ENCODE peak calls at places on chromosomes 11 and 22, in nine cellular contexts. Q is fibroblast of the aortic adventitia; A is Kasumi-1; M is activated CD4-positive, alpha-beta T cell treated with anti-CD3 and anti-CD28 coated beads, Interleukin-2, amount 10 ng/mL, durations not matched to agents 24 days and 14 days; W is body of pancreas; Z is stimulated activated CD8-positive, alpha-beta memory T cell treated with anti-CD3 and anti-CD28 coated beads, Interleukin-4, amount 100 ng/mL, for 48 hours; K is hepatic stellate cell; H is T-helper 17 cell; N is mucosa of gallbladder. P is an unnamed sample.

GRCh38 chr11:10809373-10810199 is 860 bp upstream of the EIF4G2 start:
- DNase-seq in M (peak; percentile 85), W (no peak), Q (peak; percentile 69), H (no peak), K (peak; percentile 70), A (peak; percentile 38), N (peak; percentile 32), Z (peak; percentile 59), P (peak; percentile 32)

GRCh38 chr11:85710912-85711311 is 24.9 kb upstream of the CCDC89 start:
- DNase-seq in K (no peak), Q (no peak), W (no peak), Z (no peak), A (no peak), H (no peak), M (no peak), N (no peak), P (no peak)

GRCh38 chr11:14190992-14191773 is 167.8 kb downstream of the RRAS2 start:
- DNase-seq in H (no peak), K (no peak), A (no peak), N (no peak), Q (peak; percentile 47), Z (no peak), W (no peak), M (no peak), P (no peak)

GRCh38 chr22:29217827-29218757 is 12.4 kb downstream of the EMID1 start:
- DNase-seq in W (no peak), K (no peak), M (no peak), Z (no peak), A (no peak), N (no peak), H (no peak), Q (no peak), P (no peak)

GRCh38 chr11:5809122-5809519 is 397 bp downstream of the OR52N2 start:
- DNase-seq in M (peak; percentile 69), Q (no peak), W (no peak), A (peak; percentile 14), N (no peak), K (no peak), Z (no peak), H (no peak), P (no peak)

GRCh38 chr11:38547464-38547863 is 1949.4 kb upstream of the RAG2 start:
- DNase-seq in K (no peak), M (no peak), W (no peak), A (no peak), Z (no peak), H (no peak), N (no peak), Q (no peak), P (no peak)

GRCh38 chr11:63602296-63602695 is 11.9 kb downstream of the PLAAT3 start:
- DNase-seq in N (no peak), A (no peak), H (no peak), Q (peak; percentile 87), K (peak; percentile 66), W (no peak), M (no peak), Z (no peak), P (no peak)

GRCh38 chr22:49862408-49862776 is 8.7 kb downstream of the ZBED4 start:
- DNase-seq in M (no peak), K (no peak), W (no peak), A (no peak), Z (no peak), Q (peak; percentile 12), H (no peak), N (no peak), P (no peak)

GRCh38 chr11:127219704-127220103 is 219.1 kb upstream of the KIRREL3 start:
- DNase-seq in W (no peak), H (no peak), M (no peak), A (no peak), Q (no peak), N (no peak), Z (no peak), K (no peak), P (no peak)

GRCh38 chr11:6127881-6128280 is 20.4 kb downstream of the OR56B4 start:
- DNase-seq in Q (peak; percentile 55), M (no peak), W (no peak), N (no peak), Z (no peak), A (no peak), K (no peak), H (no peak), P (no peak)

GRCh38 chr11:114478768-114479167 is 39.5 kb downstream of the REXO2 start:
- DNase-seq in K (no peak), N (no peak), Q (peak; percentile 9), A (no peak), W (no peak), Z (no peak), H (no peak), M (no peak), P (peak; percentile 19)

GRCh38 chr22:20086101-20086599 is 6.1 kb downstream of the DGCR8 start:
- DNase-seq in W (no peak), M (no peak), H (no peak), K (no peak), Z (no peak), Q (no peak), N (no peak), A (no peak), P (no peak)

GRCh38 chr22:43296279-43296902 is 46.8 kb downstream of the SCUBE1 start:
- DNase-seq in Z (no peak), H (no peak), K (no peak), N (no peak), M (no peak), W (no peak), A (no peak), Q (no peak), P (no peak)

GRCh38 chr22:32920734-32921133 is 119.2 kb downstream of the TIMP3 start:
- DNase-seq in K (no peak), Q (no peak), N (no peak), Z (no peak), M (no peak), W (no peak), A (no peak), H (no peak), P (no peak)

GRCh38 chr22:50209893-50210292 is 9.1 kb downstream of the SELENOO start:
- DNase-seq in A (peak; percentile 58), Z (peak; percentile 79), M (peak; percentile 91), Q (peak; percentile 72), W (peak; percentile 78), N (peak; percentile 66), K (peak; percentile 87), H (peak; percentile 69), P (peak; percentile 69)

GRCh38 chr11:76656087-76656531 is 14.4 kb downstream of the LRRC32 start:
- DNase-seq in Q (no peak), H (no peak), K (no peak), W (no peak), A (no peak), N (no peak), M (no peak), Z (peak; percentile 14), P (no peak)

GRCh38 chr22:37525073-37525745 is 6.0 kb upstream of the CARD10 start:
- DNase-seq in N (no peak), H (no peak), Q (peak; percentile 74), A (no peak), Z (peak; percentile 41), K (peak; percentile 92), W (no peak), M (no peak), P (peak; percentile 81)

GRCh38 chr11:64334764-64335741 is 5.0 kb upstream of the CCDC88B start:
- DNase-seq in K (peak; percentile 96), H (no peak), M (peak; percentile 63), W (peak; percentile 47), Q (peak; percentile 94), N (no peak), A (peak; percentile 91), Z (peak; percentile 76), P (no peak)

GRCh38 chr11:123461164-123461563 is 31.1 kb downstream of the GRAMD1B start:
- DNase-seq in M (no peak), K (no peak), A (no peak), N (no peak), H (no peak), Q (no peak), Z (no peak), W (no peak), P (no peak)

GRCh38 chr22:22955866-22956535 is 68.4 kb downstream of the IGLL5 start:
- DNase-seq in H (peak; percentile 53), Z (peak; percentile 71), Q (peak; percentile 81), K (peak; percentile 50), W (peak; percentile 65), N (peak; percentile 66), A (peak; percentile 85), M (peak; percentile 90), P (peak; percentile 72)

GRCh38 chr22:19107730-19108074 is 14.5 kb downstream of the DGCR2 start:
- DNase-seq in A (no peak), Z (no peak), M (no peak), K (no peak), W (peak; percentile 6), H (no peak), Q (peak; percentile 9), N (no peak), P (no peak)

GRCh38 chr22:25930083-25930482 is 188.1 kb downstream of the MYO18B start:
- DNase-seq in M (no peak), W (no peak), N (no peak), H (no peak), A (no peak), K (no peak), Q (no peak), Z (no peak), P (no peak)

GRCh38 chr11:109422755-109423113 is 744 bp downstream of the C11orf87 start:
- DNase-seq in K (peak; percentile 22), A (no peak), Z (no peak), H (no peak), Q (no peak), W (no peak), M (no peak), N (no peak), P (no peak)

GRCh38 chr11:119367661-119368120 is 13.8 kb downstream of the USP2 start:
- DNase-seq in N (no peak), K (no peak), H (no peak), Z (no peak), Q (no peak), M (no peak), A (no peak), W (no peak), P (no peak)

GRCh38 chr11:130677486-130678153 is 229.2 kb downstream of the ADAMTS15 start:
- DNase-seq in Q (peak; percentile 83), Z (no peak), W (no peak), M (no peak), A (no peak), K (peak; percentile 56), H (no peak), N (peak; percentile 30), P (peak; percentile 33)

GRCh38 chr11:5809905-5810792 is 1.4 kb downstream of the OR52N2 start:
- DNase-seq in K (no peak), M (no peak), Q (no peak), N (no peak), H (no peak), Z (no peak), W (no peak), A (no peak), P (no peak)

GRCh38 chr11:106399075-106399500 is 321.6 kb downstream of the AASDHPPT start:
- DNase-seq in N (no peak), A (no peak), H (no peak), K (peak; percentile 76), Q (peak; percentile 100), M (no peak), W (peak; percentile 16), Z (no peak), P (no peak)

GRCh38 chr11:18492888-18493287 is 33.9 kb downstream of the TSG101 start:
- DNase-seq in H (no peak), Z (no peak), M (no peak), W (no peak), A (no peak), N (no peak), Q (no peak), K (no peak), P (no peak)